ENCODE peak calls at places on chromosomes 6 and 20, in ten cellular contexts. N is activated B cell treated with CpG ODN at 0.5 μM for 24 hours, B is uterus, Z is lower lobe of right lung, K is HCT116, V is OCI-LY7, X is endothelial cell, O is retinal pigment epithelial cell, S is spleen, G is progenitor cell of endocrine pancreas. I is an unnamed sample.

GRCh38 chr6:89268776-89269175 is 46.3 kb downstream of the GABRR2 start:
- DNase-seq in Z (no peak), X (no peak), V (no peak), S (no peak), N (no peak), O (no peak), B (no peak), G (no peak), K (no peak), I (no peak)

GRCh38 chr6:84825461-84825860 is 61.1 kb upstream of the TBX18 start:
- DNase-seq in Z (no peak), B (no peak), K (no peak), O (peak; percentile 13), X (no peak), G (no peak), V (no peak), N (no peak), S (no peak), I (no peak)

GRCh38 chr6:159805418-159806020 is 5.4 kb downstream of the PNLDC1 start:
- DNase-seq in S (no peak), G (no peak), Z (no peak), N (no peak), V (no peak), X (no peak), B (no peak), K (no peak), O (no peak), I (no peak)

GRCh38 chr20:17490501-17490900 is 40.7 kb downstream of the BFSP1 start:
- DNase-seq in V (no peak), S (no peak), Z (no peak), K (no peak), N (no peak), B (no peak), G (no peak), O (no peak), X (no peak), I (no peak)

GRCh38 chr20:50516935-50517816 is 7.0 kb downstream of the PTPN1 start:
- DNase-seq in Z (no peak), S (no peak), X (no peak), N (no peak), G (no peak), B (no peak), O (no peak), V (no peak), K (no peak), I (no peak)

GRCh38 chr6:2630891-2631458 is 119.7 kb downstream of the MYLK4 start:
- DNase-seq in G (no peak), S (no peak), X (no peak), V (no peak), Z (no peak), K (peak; percentile 96), N (no peak), B (no peak), O (peak; percentile 74), I (no peak)

GRCh38 chr6:11889574-11889973 is 111.0 kb upstream of the ADTRP start:
- DNase-seq in G (no peak), V (no peak), S (no peak), K (no peak), X (no peak), B (no peak), O (no peak), Z (no peak), N (no peak), I (no peak)

GRCh38 chr20:325889-326644 is 715 bp downstream of the SOX12 start:
- DNase-seq in X (peak; percentile 67), N (peak; percentile 58), V (peak; percentile 84), B (peak; percentile 72), K (no peak), O (no peak), Z (peak; percentile 80), S (peak; percentile 94), G (peak; percentile 55), I (peak; percentile 95)

GRCh38 chr6:128111096-128111495 is 210.2 kb upstream of the THEMIS start:
- DNase-seq in O (no peak), G (no peak), B (no peak), N (no peak), V (no peak), S (no peak), X (no peak), K (no peak), Z (no peak), I (no peak)

GRCh38 chr20:57865266-57865665 is 155.5 kb upstream of the PMEPA1 start:
- DNase-seq in Z (no peak), S (no peak), O (no peak), N (no peak), V (no peak), K (no peak), X (no peak), B (no peak), G (no peak), I (no peak)

GRCh38 chr6:117280922-117281321 is 15.6 kb downstream of the VGLL2 start:
- DNase-seq in O (no peak), K (peak; percentile 7), X (no peak), V (no peak), S (no peak), Z (no peak), B (no peak), G (no peak), N (no peak), I (no peak)

GRCh38 chr20:3275966-3276365 is 37.0 kb upstream of the SLC4A11 start:
- DNase-seq in O (no peak), N (no peak), K (no peak), S (no peak), X (no peak), G (no peak), Z (no peak), V (no peak), B (no peak), I (no peak)

GRCh38 chr6:136113736-136114173 is 136.4 kb downstream of the MTFR2 start:
- DNase-seq in V (no peak), B (peak; percentile 69), X (peak; percentile 57), Z (peak; percentile 49), O (peak; percentile 52), S (no peak), K (no peak), G (no peak), N (no peak), I (no peak)

GRCh38 chr6:130852844-130853554 is 25.8 kb downstream of the SMLR1 start:
- DNase-seq in S (no peak), O (no peak), K (no peak), B (no peak), V (no peak), X (no peak), N (no peak), Z (no peak), G (no peak), I (no peak)

DNA sequence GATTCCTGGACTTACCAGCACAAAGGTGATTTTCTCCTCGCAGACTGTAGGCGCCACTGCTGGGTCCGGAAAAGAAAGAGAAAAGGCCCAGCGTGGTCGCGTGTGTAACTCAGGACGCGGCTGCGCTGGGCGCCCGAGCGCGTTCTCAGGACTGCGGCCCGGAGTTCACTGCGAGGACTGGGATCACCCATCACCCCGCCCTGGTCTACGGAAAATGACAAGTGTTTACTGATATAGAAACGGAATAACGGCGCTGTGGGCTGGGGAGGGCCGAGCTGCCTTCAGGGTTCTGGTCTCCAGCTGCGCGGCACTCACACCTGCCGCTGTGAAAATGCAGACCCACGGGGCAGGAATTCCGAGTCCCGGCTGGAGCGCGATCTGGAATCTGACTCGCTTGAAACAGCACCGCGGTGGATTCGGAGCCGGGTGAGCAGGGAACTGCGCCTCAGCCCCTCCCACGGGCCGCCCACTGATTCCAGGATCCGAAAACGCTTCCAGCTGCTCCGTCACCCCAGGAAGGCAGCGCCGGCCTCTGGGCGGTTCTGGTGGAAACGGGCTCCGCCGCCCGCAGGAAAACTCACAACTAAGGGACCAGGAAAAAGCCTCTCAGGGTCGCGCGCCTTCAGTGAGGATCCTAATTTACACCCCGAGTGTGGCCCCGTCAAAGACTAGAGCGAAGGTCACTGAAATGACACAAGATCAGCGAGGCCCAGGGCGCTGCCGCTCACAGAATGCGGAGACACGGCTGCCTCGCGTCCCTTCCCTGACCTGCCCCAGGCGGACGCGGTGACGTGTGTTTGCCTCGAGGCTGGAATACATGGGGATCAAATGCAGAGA is 34.5 kb downstream of the HLA-A start:
- DNase-seq in N (peak; percentile 45), V (peak; percentile 29), O (peak; percentile 24), Z (peak; percentile 91), G (peak; percentile 34), X (peak; percentile 68), K (peak; percentile 57), B (peak; percentile 83), S (peak; percentile 89), I (no peak)
- TF ChIP-seq CTCF in N (no peak), V (peak; percentile 13), O (peak; percentile 42), Z (peak; percentile 24), G (no peak), X (no peak), K (peak; percentile 31), B (peak; percentile 44), S (no peak), I (peak; percentile 72)

DNA sequence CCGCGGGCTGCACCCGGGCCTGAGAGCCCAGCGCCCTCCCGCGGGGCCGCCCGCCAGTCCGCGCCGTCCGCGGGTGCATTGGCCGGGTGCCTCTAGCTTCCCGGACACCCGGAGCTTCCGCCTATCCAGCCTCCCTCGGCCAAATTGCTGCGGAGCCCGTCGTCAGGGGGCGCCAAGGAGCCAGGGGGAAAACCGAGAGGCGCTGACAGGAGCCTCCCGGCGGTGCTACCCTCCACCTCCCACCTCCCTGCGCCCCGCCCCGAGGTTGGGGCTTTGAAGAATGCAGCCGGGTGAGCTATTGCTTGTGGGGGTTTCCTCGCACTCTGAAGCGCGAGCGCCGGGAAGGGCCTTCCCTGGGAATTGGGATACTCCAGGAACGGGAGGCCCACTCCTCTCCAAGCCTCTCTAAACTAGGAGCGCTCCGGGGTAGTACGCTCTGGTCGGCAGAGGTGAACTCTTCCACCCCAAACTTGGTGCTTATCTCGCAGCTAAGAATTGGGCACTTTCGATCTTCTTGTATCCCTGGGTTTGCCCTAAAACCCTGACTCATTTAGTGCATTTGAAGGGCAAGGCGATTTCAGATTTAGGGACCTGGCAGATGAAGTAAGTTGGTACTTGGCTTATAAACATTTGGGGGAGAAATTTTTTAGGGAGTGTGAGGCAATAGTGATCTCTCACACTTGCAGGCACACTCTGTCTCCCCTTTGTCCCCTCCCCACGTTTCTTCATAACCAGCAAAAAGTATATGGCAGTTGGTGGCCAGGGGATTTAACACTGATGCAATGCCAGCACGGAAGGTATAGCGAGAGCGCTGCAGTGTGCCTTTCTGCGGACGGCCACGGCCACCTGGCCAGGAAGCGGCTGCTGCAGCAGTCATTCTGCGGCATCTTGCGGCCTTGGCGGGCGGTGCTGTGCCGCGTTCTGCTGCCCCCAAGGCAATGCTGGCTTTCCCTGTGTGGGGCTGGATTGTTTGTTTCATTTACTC is 556 bp downstream of the BEND6 start:
- DNase-seq in Z (peak; percentile 81), V (peak; percentile 90), X (peak; percentile 95), N (peak; percentile 30), B (peak; percentile 77), G (peak; percentile 86), S (peak; percentile 88), K (peak; percentile 87), O (peak; percentile 34), I (peak; percentile 94)
- TF ChIP-seq CTCF in Z (peak; percentile 59), V (peak; percentile 80), X (peak; percentile 70), N (no peak), B (peak; percentile 81), G (peak; percentile 86), S (no peak), K (peak; percentile 90), O (peak; percentile 78), I (peak; percentile 92)

GRCh38 chr6:79949235-79949634 is 1.9 kb upstream of the ELOVL4 start:
- DNase-seq in S (no peak), X (peak; percentile 57), Z (peak; percentile 49), N (no peak), K (peak; percentile 85), B (peak; percentile 33), O (peak; percentile 25), V (peak; percentile 87), G (peak; percentile 20), I (no peak)
- TF ChIP-seq CTCF in S (peak; percentile 14), X (peak; percentile 82), Z (peak; percentile 59), N (no peak), K (peak; percentile 65), B (peak; percentile 21), O (peak; percentile 68), V (peak; percentile 95), G (peak; percentile 68), I (peak; percentile 83)

GRCh38 chr6:56891754-56892153 is 63.2 kb upstream of the BEND6 start:
- DNase-seq in O (no peak), Z (no peak), G (no peak), K (no peak), S (no peak), N (no peak), V (no peak), B (no peak), X (no peak), I (no peak)
- TF ChIP-seq CTCF in O (no peak), Z (no peak), G (no peak), K (no peak), S (no peak), N (no peak), V (no peak), B (no peak), X (no peak), I (peak; percentile 15)

I was measured in chondrocyte.